ENCODE peak calls at places on chromosomes 3 and 15, in five cellular contexts. P, X, Y, J and S are unnamed samples. For H3K36me3, the result is how much of the 10 kb centered on the place peaks cover.

GRCh38 chr3:132543016-132543739 is 53.9 kb upstream of the ACKR4 start:
- DNase-seq in P (no peak), J (no peak), X (no peak), Y (no peak), S (peak)

GRCh38 chr3:121126378-121127035 is 218.5 kb downstream of the STXBP5L start:
- DNase-seq in P (no peak), J (no peak), Y (no peak), X (no peak), S (no peak)

GRCh38 chr3:196073188-196073838 is 8.6 kb downstream of the TFRC start:
- DNase-seq in Y (no peak), J (peak), X (peak), P (no peak), S (peak)

GRCh38 chr3:38311474-38311873 is 29.4 kb downstream of the SLC22A14 start:
- DNase-seq in X (no peak), J (no peak), P (no peak), Y (no peak), S (no peak)

GRCh38 chr3:78029775-78030174 is 989.9 kb downstream of the ROBO2 start:
- DNase-seq in J (no peak), P (no peak), Y (no peak), X (no peak), S (no peak)

GRCh38 chr3:123416647-123417046 is 32.2 kb downstream of the ADCY5 start:
- DNase-seq in J (no peak), Y (no peak), X (no peak), P (no peak), S (no peak)

GRCh38 chr3:196604548-196604947 is 34.9 kb upstream of the NRROS start:
- DNase-seq in Y (no peak), J (no peak), P (no peak), X (no peak), S (no peak)

GRCh38 chr3:69941439-69942176 is 57.9 kb upstream of the SAMMSON start:
- DNase-seq in X (no peak), P (no peak), J (no peak), Y (no peak), S (no peak)

GRCh38 chr15:62940755-62941361 is 101.7 kb upstream of the TPM1 start:
- DNase-seq in Y (peak), P (peak), X (peak), J (peak), S (no peak)

GRCh38 chr3:167837430-167837829 is 101.9 kb downstream of the SERPINI1 start:
- DNase-seq in X (no peak), J (no peak), Y (no peak), P (no peak), S (no peak)

GRCh38 chr3:132641837-132642538 is 17.6 kb downstream of the ACAD11 start:
- DNase-seq in J (no peak), P (no peak), Y (no peak), X (no peak), S (peak)

GRCh38 chr3:48633743-48634142 is 1.5 kb downstream of the SLC26A6 start:
- DNase-seq in J (no peak), P (no peak), Y (no peak), X (no peak), S (no peak)
- H3K36me3 ChIP-seq in J (under half), P (under half), Y (under half), X (under half), S (under half)

GRCh38 chr3:143327388-143327787 is 207.8 kb downstream of the CHST2 start:
- DNase-seq in Y (no peak), J (no peak), X (no peak), P (no peak), S (no peak)
- H3K36me3 ChIP-seq in Y (under half), J (under half), X (under half), P (under half), S (under half)

DNA sequence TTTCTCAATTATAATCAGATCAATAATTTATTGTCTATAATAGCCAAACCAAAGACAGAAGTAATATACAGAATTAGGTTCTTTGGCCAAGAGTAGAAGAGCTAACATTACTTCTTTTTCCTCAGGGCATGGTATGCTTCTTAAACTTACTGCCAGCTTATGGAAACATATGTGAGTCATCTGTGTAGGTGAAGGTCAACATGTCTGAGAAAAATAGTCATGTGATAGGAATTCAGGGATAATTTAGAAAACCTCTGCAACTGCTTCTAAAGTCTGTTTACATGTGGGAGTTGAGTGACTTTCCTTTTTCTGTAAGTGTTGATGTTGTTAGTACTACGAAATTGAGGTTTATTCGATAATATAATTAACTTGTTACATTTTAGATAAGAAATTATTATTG is 19.2 kb upstream of the MAP6D1 start:
- DNase-seq in X (no peak), J (no peak), Y (no peak), P (no peak), S (no peak)
- H3K36me3 ChIP-seq in X (half or more), J (under half), Y (half or more), P (under half), S (under half)

DNA sequence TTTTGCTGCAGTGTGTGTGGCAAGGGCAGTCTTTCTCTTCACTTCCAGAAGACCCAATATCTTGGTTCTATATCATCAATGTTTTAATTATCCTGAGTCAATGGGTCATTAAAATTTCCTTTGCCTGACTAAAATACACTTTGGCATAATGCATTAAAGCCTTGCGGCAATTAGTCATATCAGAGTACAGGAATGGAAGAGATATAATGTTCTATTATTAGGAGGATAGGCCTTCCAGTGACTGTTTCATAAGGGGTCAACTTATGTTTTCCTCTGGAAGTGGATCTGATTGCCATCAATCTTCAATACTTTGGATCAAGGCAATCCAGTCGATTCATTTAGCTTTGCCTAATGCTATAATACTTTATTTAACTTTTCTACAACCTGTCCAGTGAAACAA is 9.4 kb upstream of the SECISBP2L start:
- DNase-seq in X (no peak), Y (no peak), J (no peak), P (no peak), S (no peak)
- H3K36me3 ChIP-seq in X (under half), Y (under half), J (under half), P (under half), S (under half)

DNA sequence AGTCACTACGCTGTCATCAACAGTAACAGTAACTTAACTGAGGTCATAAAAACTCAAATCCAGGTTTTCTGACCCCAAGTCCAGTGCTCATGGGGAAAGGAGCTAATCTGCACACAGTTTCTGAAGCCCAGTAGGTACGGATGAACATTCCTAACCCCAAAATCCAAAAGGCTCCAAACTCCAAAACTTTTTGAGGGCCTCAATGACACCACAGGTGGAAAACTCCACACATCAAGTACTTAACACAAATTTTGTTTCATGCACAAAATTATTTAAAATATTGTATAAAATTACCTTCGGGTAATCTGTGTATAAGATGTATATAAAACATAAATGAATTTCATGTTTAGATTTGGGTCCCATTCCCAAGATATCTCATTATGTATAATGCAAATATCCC is 10.5 kb downstream of the MRPL46 start:
- DNase-seq in J (no peak), P (no peak), X (no peak), Y (peak), S (no peak)
- H3K36me3 ChIP-seq in J (under half), P (under half), X (under half), Y (under half), S (under half)

DNA sequence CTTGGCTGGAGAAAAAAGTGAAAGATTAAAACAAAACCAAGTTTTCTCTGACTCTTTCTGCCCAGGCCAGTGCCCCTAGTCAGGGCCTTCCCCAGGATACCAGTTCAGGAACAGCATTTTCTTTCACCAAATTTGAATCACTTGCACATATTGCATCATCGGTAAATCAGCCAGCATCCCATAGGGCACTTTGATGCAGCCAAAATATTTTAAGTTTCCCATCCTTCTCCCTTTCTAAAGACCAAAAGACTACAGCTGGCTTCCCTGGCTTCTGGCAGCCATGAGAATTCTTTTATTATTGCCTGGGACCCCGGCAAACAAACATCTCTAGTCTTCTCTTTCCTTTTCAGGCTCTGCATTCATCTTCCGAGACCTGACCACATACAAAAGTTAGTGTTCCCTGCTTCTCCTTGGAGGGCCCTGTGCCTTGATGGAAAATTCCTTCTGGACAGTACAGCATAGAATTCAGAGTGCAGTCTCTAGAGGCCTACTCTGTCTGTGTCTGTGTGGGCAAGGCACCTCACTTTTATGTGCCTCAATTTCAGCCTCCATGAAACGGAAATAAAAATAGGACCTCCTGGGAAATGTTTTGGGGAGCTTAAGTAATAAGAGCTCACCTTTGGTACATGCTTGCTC is 348.0 kb downstream of the VPS13C start:
- DNase-seq in X (no peak), J (no peak), P (no peak), Y (peak), S (no peak)
- H3K36me3 ChIP-seq in X (under half), J (under half), P (under half), Y (under half), S (under half)

DNA sequence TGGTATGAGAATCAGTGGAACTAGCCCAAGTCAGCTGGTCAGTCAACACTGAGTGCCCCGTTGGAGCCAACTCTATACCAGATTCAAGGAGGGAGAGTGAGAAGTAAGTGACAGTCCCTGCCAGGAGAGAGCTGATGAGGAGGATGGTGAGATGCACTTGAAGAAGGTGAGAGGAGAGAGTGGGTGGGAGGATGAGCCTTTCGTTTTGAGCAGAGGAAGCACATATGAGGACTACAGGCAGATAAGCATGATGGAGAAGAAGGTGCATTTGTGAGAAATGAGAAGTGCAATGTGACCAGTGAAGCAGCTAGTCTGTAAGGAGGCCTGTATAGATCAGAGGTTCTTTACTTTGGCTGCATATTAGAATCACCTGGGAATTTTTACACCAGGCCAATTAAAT is 40.4 kb downstream of the NME9 start:
- DNase-seq in X (no peak), P (no peak), J (no peak), Y (no peak), S (no peak)
- H3K36me3 ChIP-seq in X (half or more), P (under half), J (under half), Y (half or more), S (under half)

DNA sequence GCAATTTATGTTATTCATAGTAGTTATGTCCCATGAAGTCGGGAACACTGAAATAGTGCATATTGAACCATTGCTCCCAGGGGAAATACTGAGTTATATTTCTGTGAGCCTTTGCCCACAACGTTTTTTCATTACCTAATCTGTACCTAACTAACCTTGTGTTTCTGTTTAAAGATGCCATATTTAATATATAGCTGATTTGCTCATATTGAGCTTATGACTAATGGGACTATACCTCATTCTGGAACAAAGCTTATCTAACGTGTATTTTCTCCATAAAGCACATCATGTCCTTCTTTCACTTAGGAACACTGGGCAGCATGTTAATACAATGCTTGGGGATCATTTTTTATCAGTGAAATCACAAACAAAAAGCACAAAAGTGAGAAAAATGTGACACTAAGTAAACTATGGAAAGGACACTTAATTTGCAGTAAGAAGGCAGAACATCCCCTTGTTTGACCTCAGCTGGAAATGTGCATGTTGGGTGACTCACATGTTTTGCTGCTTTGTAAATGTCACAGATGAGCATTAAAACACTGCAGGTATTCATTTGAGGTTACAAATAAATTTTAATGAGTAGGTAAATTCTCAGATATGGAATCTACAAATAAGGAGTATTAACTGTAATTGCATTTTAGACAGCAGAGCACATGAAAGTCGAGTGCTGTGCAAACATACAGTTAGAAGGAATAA is 20.1 kb downstream of the CHMP2B start:
- DNase-seq in P (no peak), J (no peak), Y (no peak), X (no peak), S (no peak)
- H3K36me3 ChIP-seq in P (under half), J (under half), Y (under half), X (under half), S (under half)

GRCh38 chr15:88467935-88468528 is 524 bp downstream of the MRPS11 start:
- DNase-seq in P (no peak), X (no peak), Y (peak), J (no peak), S (no peak)
- H3K36me3 ChIP-seq in P (under half), X (under half), Y (under half), J (under half), S (under half)

DNA sequence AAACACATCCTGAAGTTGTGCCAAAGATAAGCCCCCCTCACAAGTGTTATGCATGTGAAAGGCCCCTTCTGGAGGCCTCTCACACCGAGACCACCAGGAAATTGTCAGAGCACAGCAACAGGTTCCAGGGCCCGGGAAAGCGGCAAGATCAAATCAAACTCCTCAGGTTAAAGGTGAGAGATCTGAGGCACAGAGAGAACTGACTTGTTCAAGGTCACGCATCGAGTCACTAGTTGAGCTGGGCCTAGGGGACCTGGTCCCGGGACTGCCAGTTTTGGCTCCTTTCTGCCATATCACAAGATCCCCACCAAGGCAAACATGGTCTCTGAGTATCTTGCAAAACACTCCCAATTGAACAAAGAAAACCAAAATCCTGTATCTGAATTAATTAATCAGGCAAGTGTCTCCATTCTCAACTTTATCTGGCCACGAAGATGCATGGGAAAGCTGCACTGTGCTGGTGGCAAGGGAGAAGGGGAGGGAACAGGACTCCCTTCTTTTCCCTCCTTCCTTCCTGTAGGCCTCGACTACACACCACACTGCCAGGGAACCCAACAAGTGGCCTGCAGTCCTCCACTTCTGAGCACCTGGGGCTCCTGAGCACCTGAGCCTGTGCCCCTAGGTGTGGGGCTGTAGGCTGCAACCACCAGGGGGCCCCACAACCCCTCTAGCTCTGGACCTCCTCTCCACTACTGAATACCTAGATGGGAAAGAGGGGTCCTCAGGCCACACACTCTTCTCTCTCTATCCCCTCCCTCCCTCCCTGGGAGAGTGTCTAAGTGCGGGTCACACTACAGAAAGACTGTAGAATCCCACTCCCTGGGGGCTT is 37.3 kb downstream of the ANP32A start:
- DNase-seq in Y (no peak), X (no peak), P (peak), J (no peak), S (peak)
- H3K36me3 ChIP-seq in Y (half or more), X (half or more), P (under half), J (under half), S (under half)